ENCODE peak calls at places on chromosomes 12 and 14, in seven cellular contexts. K is HL-60, P is GM23338, C is SK-N-SH, B is A549, F is HepG2, I is HCT116. Z is an unnamed sample.
A peak's percentile ranks its signal among the peaks of the same experiment; 100 is the strongest.

GRCh38 chr12:121582583-121583333 is 1.9 kb upstream of the KDM2B start:
- DNase-seq in K (no peak), P (peak; percentile 98), C (no peak), B (no peak), F (peak; percentile 86), I (no peak), Z (no peak)

GRCh38 chr12:126636798-126637197 is 1571.6 kb downstream of the AACS start:
- DNase-seq in K (no peak), P (no peak), C (no peak), B (no peak), F (no peak), I (no peak), Z (no peak)

GRCh38 chr12:111271674-111272418 is 97.0 kb downstream of the PHETA1 start:
- DNase-seq in K (no peak), P (peak; percentile 47), C (no peak), B (no peak), F (no peak), I (peak; percentile 4), Z (no peak)

GRCh38 chr12:42625611-42626010 is 36.1 kb upstream of the PRICKLE1 start:
- DNase-seq in K (no peak), P (no peak), C (peak; percentile 35), B (no peak), F (no peak), I (no peak), Z (no peak)

GRCh38 chr12:87120440-87120839 is 864.2 kb upstream of the MGAT4C start:
- DNase-seq in K (no peak), P (no peak), C (no peak), B (peak; percentile 31), F (peak; percentile 0), I (no peak), Z (no peak)

GRCh38 chr14:105118646-105119409 is 49.7 kb downstream of the JAG2 start:
- DNase-seq in K (no peak), P (no peak), C (no peak), B (no peak), F (no peak), I (no peak), Z (no peak)

GRCh38 chr12:120598674-120599463 is 17.7 kb upstream of the POP5 start:
- DNase-seq in K (no peak), P (no peak), C (no peak), B (peak; percentile 43), F (peak; percentile 41), I (no peak), Z (no peak)

GRCh38 chr12:10235761-10236631 is 23.3 kb downstream of the GABARAPL1 start:
- DNase-seq in K (peak; percentile 32), P (peak; percentile 73), C (peak; percentile 58), B (peak; percentile 56), F (peak; percentile 17), I (peak; percentile 31), Z (no peak)

GRCh38 chr14:72608391-72609204 is 285.3 kb downstream of the DPF3 start:
- DNase-seq in K (no peak), P (no peak), C (no peak), B (peak; percentile 66), F (no peak), I (peak; percentile 33), Z (peak; percentile 1)

DNA sequence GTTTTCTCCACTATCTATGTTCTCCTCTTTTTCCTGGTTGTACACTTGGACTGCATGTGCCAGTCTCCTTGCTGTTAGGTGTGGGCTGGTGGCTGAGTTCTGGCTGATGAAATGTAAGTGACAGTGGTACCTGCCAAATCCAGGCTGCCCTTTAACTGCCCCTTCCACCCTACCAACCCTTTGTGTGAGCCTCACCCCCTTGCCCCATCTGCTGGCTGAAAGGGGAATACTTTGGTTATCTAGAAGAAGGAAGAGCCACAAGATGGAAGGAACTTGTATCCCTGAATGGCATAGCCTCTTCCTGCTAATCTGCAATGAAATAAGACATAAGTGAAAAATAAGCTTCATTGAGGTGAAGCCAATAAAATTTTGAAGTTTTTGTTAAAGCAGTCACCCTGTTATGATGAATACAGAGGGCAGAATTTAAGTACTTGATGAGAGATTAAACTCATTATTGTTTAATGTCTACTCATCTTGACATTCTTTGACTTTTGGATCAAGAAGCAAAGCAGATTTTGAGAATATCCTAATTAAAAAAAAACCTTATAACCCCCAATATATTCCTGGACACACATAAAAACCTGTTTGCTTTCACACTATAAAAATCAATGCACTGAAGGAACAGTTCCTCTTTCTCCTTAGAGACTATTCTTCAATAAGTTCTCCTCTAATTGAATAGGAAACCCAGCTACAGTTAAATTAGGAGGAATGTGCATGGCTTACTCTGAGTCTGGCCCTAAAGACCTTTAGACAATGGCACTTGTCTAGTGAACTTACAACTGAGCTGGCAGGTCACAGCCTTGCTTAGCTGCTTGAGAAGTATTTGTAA is 262.6 kb upstream of the BTG1 start:
- DNase-seq in K (no peak), P (peak; percentile 77), C (peak; percentile 55), B (peak; percentile 65), F (peak; percentile 4), I (peak; percentile 40), Z (peak; percentile 17)
- TF ChIP-seq CTCF in K (peak; percentile 32), P (peak; percentile 68), C (peak; percentile 61), B (peak; percentile 41), F (peak; percentile 70), I (peak; percentile 65), Z (peak; percentile 59)

GRCh38 chr12:69023840-69024239 is 90.9 kb upstream of the CPM start:
- DNase-seq in K (no peak), P (no peak), C (no peak), B (no peak), F (no peak), I (no peak), Z (no peak)
- TF ChIP-seq REST in K (no peak), P (no peak), C (no peak), B (no peak), F (no peak), I (no peak), Z (no peak)

GRCh38 chr14:59188461-59189280 is at the start of gene DAAM1:
- DNase-seq in K (peak; percentile 92), P (peak; percentile 99), C (peak; percentile 91), B (peak; percentile 97), F (peak; percentile 97), I (peak; percentile 93), Z (peak; percentile 84)

GRCh38 chr14:59189281-59189821 is 884 bp downstream of the DAAM1 start:
- DNase-seq in K (no peak), P (peak; percentile 28), C (peak; percentile 51), B (peak; percentile 1), F (no peak), I (no peak), Z (no peak)

GRCh38 chr14:59186316-59186715 is 2.2 kb upstream of the DAAM1 start:
- DNase-seq in K (no peak), P (no peak), C (no peak), B (no peak), F (no peak), I (no peak), Z (no peak)

GRCh38 chr14:59189822-59190368 is 1.4 kb downstream of the DAAM1 start:
- DNase-seq in K (peak; percentile 75), P (peak; percentile 98), C (peak; percentile 84), B (peak; percentile 84), F (peak; percentile 75), I (peak; percentile 69), Z (peak; percentile 60)

GRCh38 chr14:59187802-59188460 is 536 bp upstream of the DAAM1 start:
- DNase-seq in K (no peak), P (peak; percentile 45), C (peak; percentile 43), B (peak; percentile 10), F (no peak), I (no peak), Z (peak; percentile 15)
- TF ChIP-seq CTCF in K (no peak), P (no peak), C (no peak), B (no peak), F (no peak), I (no peak), Z (no peak)

DNA sequence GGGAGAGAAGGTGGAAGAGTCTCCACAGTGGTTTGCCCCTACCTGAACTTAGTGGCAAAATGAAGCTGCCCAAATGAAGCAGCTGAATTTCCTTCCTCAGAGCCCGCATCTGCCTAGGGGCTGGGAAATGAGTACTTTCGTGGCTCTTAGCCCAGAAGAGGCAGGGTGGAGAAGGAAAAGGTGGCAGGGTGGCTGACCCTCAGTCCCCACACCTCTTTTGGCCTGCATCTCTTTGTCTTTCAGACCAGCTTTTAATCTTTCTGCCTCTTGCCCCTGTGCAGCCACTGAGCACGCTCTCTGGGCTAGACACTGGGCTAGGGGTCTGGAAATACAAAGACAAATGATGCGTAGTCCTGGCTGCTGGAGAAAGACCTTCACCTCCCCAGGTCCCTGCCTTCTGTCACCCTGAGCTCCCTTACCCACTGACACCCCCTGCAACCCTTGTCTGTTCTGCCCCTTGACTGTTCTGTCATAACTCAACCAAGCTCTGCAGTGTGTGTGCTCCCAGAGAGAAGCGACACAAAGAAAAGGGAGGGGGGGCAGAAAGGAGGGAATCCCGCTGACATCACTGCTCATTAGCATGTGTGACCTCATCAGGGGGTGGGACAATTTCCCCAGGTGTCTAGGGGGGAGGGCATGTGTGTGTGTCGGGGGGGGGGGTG is 362 bp upstream of the REM2 start:
- DNase-seq in K (no peak), P (peak; percentile 90), C (peak; percentile 87), B (peak; percentile 27), F (no peak), I (peak; percentile 39), Z (no peak)
- TF ChIP-seq REST in K (no peak), P (no peak), C (no peak), B (no peak), F (no peak), I (no peak), Z (no peak)